ENCODE peak calls at places on chromosomes 4 and X, in seven cellular contexts. T is suprapubic skin; N is stimulated activated effector memory CD8-positive, alpha-beta T cell treated with anti-CD3 and anti-CD28 coated beads, Interleukin-12 subunit alpha, Interleukin-12 subunit beta, amount 100 ng/mL, for 72 hours; Z is H1; R is RKO; L is CD4-positive, alpha-beta T cell; H is cardiac fibroblast. S is an unnamed sample.
A peak's percentile ranks its signal among the peaks of the same experiment; 100 is the strongest.

GRCh38 chr4:184313058-184313709 is 95.5 kb upstream of the ENPP6 start:
- DNase-seq in T (no peak), N (no peak), Z (no peak), R (no peak), L (no peak), H (no peak), S (no peak)

GRCh38 chr4:32499176-32499575 is 1779.0 kb downstream of the PCDH7 start:
- DNase-seq in T (no peak), N (no peak), Z (no peak), R (peak; percentile 3), L (no peak), H (peak; percentile 90), S (no peak)

GRCh38 chr4:39521253-39521908 is 5.9 kb downstream of the UGDH start:
- DNase-seq in T (no peak), N (no peak), Z (no peak), R (no peak), L (no peak), H (peak; percentile 79), S (no peak)

GRCh38 chrX:11117751-11118150 is 6.6 kb downstream of the HCCS start:
- DNase-seq in T (no peak), N (no peak), Z (no peak), R (no peak), L (no peak), H (no peak), S (no peak)

GRCh38 chr4:92600638-92601037 is 296.9 kb downstream of the GRID2 start:
- DNase-seq in T (no peak), N (no peak), Z (peak; percentile 54), R (no peak), L (no peak), H (no peak), S (no peak)

GRCh38 chrX:107675823-107676555 is 47.7 kb downstream of the PRPS1 start:
- DNase-seq in T (no peak), N (no peak), Z (no peak), R (peak; percentile 35), L (no peak), H (peak; percentile 79), S (no peak)

GRCh38 chrX:39513836-39514235 is 583.9 kb downstream of the BCOR start:
- DNase-seq in T (no peak), N (no peak), Z (no peak), R (no peak), L (no peak), H (no peak), S (no peak)

GRCh38 chrX:12269484-12269883 is 131.2 kb downstream of the FRMPD4 start:
- DNase-seq in T (no peak), N (no peak), Z (no peak), R (no peak), L (no peak), H (peak; percentile 25), S (no peak)

GRCh38 chr4:99507762-99508161 is 3.1 kb upstream of the C4orf17 start:
- DNase-seq in T (no peak), N (no peak), Z (no peak), R (no peak), L (peak; percentile 25), H (peak; percentile 10), S (no peak)

GRCh38 chr4:23022032-23022431 is 329.3 kb downstream of the GBA3 start:
- DNase-seq in T (no peak), N (no peak), Z (no peak), R (no peak), L (no peak), H (peak; percentile 58), S (no peak)

GRCh38 chr4:133618963-133619362 is 469.9 kb downstream of the PCDH10 start:
- DNase-seq in T (no peak), N (no peak), Z (no peak), R (no peak), L (no peak), H (no peak), S (no peak)

GRCh38 chr4:174873931-174874330 is 44.2 kb upstream of the ADAM29 start:
- DNase-seq in T (no peak), N (no peak), Z (no peak), R (peak; percentile 5), L (no peak), H (peak; percentile 1), S (no peak)

GRCh38 chr4:4969298-4969697 is 50.0 kb downstream of the CYTL1 start:
- DNase-seq in T (peak; percentile 95), N (no peak), Z (no peak), R (peak; percentile 29), L (no peak), H (peak; percentile 9), S (peak; percentile 83)

GRCh38 chrX:8815460-8816065 is 14.4 kb upstream of the FAM9A start:
- DNase-seq in T (no peak), N (peak; percentile 3), Z (no peak), R (peak; percentile 51), L (no peak), H (peak; percentile 44), S (no peak)

GRCh38 chrX:65687367-65687766 is 19.9 kb downstream of the MSN start:
- DNase-seq in T (no peak), N (no peak), Z (no peak), R (no peak), L (no peak), H (no peak), S (no peak)

GRCh38 chr4:174586651-174587050 is 64.4 kb upstream of the HPGD start:
- DNase-seq in T (no peak), N (no peak), Z (no peak), R (no peak), L (no peak), H (no peak), S (no peak)

GRCh38 chrX:20061869-20062254 is 54.8 kb downstream of the MAP7D2 start:
- DNase-seq in T (no peak), N (no peak), Z (no peak), R (no peak), L (no peak), H (peak; percentile 64), S (no peak)

GRCh38 chr4:154314248-154314647 is 177.4 kb downstream of the DCHS2 start:
- DNase-seq in T (no peak), N (no peak), Z (no peak), R (no peak), L (no peak), H (peak; percentile 51), S (no peak)

GRCh38 chrX:40755291-40756249 is 20.2 kb upstream of the MED14 start:
- DNase-seq in T (no peak), N (no peak), Z (no peak), R (no peak), L (no peak), H (no peak), S (no peak)

GRCh38 chr4:3483471-3483921 is 20.4 kb downstream of the DOK7 start:
- DNase-seq in T (no peak), N (no peak), Z (no peak), R (no peak), L (no peak), H (peak; percentile 3), S (no peak)

GRCh38 chr4:176393306-176394013 is 73.7 kb downstream of the SPCS3 start:
- DNase-seq in T (no peak), N (no peak), Z (no peak), R (no peak), L (no peak), H (no peak), S (no peak)

GRCh38 chr4:36872679-36873078 is 371.9 kb upstream of the NWD2 start:
- DNase-seq in T (no peak), N (no peak), Z (no peak), R (no peak), L (no peak), H (no peak), S (no peak)

GRCh38 chrX:49659771-49660170 is 36.0 kb downstream of the PAGE1 start:
- DNase-seq in T (no peak), N (no peak), Z (no peak), R (no peak), L (no peak), H (no peak), S (no peak)

GRCh38 chrX:72572248-72573157 is at the start of gene HDAC8:
- DNase-seq in T (peak; percentile 77), N (peak; percentile 2), Z (peak; percentile 61), R (peak; percentile 85), L (peak; percentile 25), H (peak; percentile 91), S (peak; percentile 41)

GRCh38 chr4:78776729-78777555 is 792 bp downstream of the BMP2K start:
- DNase-seq in T (no peak), N (peak; percentile 16), Z (peak; percentile 70), R (peak; percentile 94), L (peak; percentile 36), H (peak; percentile 71), S (peak; percentile 33)

GRCh38 chr4:72536443-72536842 is 32.6 kb downstream of the ADAMTS3 start:
- DNase-seq in T (no peak), N (no peak), Z (no peak), R (no peak), L (no peak), H (no peak), S (no peak)

GRCh38 chrX:129785160-129785947 is 5.6 kb downstream of the SASH3 start:
- DNase-seq in T (no peak), N (no peak), Z (no peak), R (no peak), L (no peak), H (no peak), S (no peak)

GRCh38 chr4:57943672-57944071 is 833.5 kb upstream of the IGFBP7 start:
- DNase-seq in T (no peak), N (no peak), Z (no peak), R (no peak), L (no peak), H (peak; percentile 41), S (no peak)

GRCh38 chr4:90118547-90119211 is 8.5 kb upstream of the CCSER1 start:
- DNase-seq in T (no peak), N (no peak), Z (no peak), R (no peak), L (no peak), H (no peak), S (no peak)

GRCh38 chrX:46589977-46590723 is 16.6 kb downstream of the CHST7 start:
- DNase-seq in T (no peak), N (no peak), Z (no peak), R (no peak), L (no peak), H (peak; percentile 87), S (no peak)

GRCh38 chrX:112081781-112082482 is 644 bp downstream of the TRPC5 start:
- DNase-seq in T (no peak), N (no peak), Z (peak; percentile 49), R (no peak), L (no peak), H (no peak), S (no peak)

GRCh38 chr4:86816463-86817107 is 32.6 kb downstream of the SLC10A6 start:
- DNase-seq in T (peak; percentile 86), N (no peak), Z (no peak), R (no peak), L (no peak), H (no peak), S (peak; percentile 94)

GRCh38 chr4:85431156-85431555 is 43.8 kb upstream of the ARHGAP24 start:
- DNase-seq in T (no peak), N (no peak), Z (no peak), R (no peak), L (no peak), H (no peak), S (no peak)

GRCh38 chrX:119272882-119273806 is 37.1 kb downstream of the PGRMC1 start:
- DNase-seq in T (no peak), N (peak; percentile 10), Z (peak; percentile 71), R (no peak), L (peak; percentile 28), H (peak; percentile 51), S (no peak)